ENCODE peak calls at places on chromosomes 6 and 20, in four cellular contexts. F, I, N and T are unnamed samples.

GRCh38 chr6:62400521-62401259 is 114.7 kb upstream of the KHDRBS2 start:
- DNase-seq in I (no peak), F (no peak), N (no peak), T (no peak)

GRCh38 chr6:21856096-21856825 is 262.7 kb downstream of the SOX4 start:
- DNase-seq in F (no peak), I (no peak), N (no peak), T (peak; percentile 83)

GRCh38 chr6:6751615-6752014 is 163.1 kb downstream of the LY86 start:
- DNase-seq in N (peak; percentile 32), F (no peak), I (peak; percentile 39), T (no peak)

GRCh38 chr6:149014631-149015171 is 267.9 kb downstream of the UST start:
- DNase-seq in F (peak; percentile 95), I (no peak), N (no peak), T (no peak)

GRCh38 chr6:73145690-73146089 is 79.6 kb downstream of the KHDC1L start:
- DNase-seq in I (no peak), N (no peak), F (no peak), T (no peak)

GRCh38 chr20:62117658-62118057 is 4.6 kb upstream of the LSM14B start:
- DNase-seq in N (no peak), I (no peak), F (no peak), T (no peak)

GRCh38 chr6:7615611-7616383 is 25.8 kb downstream of the SNRNP48 start:
- DNase-seq in I (peak; percentile 48), F (peak; percentile 80), N (peak; percentile 75), T (peak; percentile 87)

GRCh38 chr6:138371452-138371711 is 6.3 kb upstream of the SMIM28 start:
- DNase-seq in F (no peak), N (no peak), I (no peak), T (no peak)

GRCh38 chr6:149435919-149436586 is 36.0 kb downstream of the SUMO4 start:
- DNase-seq in I (no peak), F (no peak), N (no peak), T (no peak)

GRCh38 chr6:47153066-47153755 is 111.1 kb upstream of the ADGRF1 start:
- DNase-seq in F (peak; percentile 17), I (no peak), N (no peak), T (no peak)

GRCh38 chr20:40984496-40984895 is 44.1 kb upstream of the TOP1 start:
- DNase-seq in I (no peak), F (no peak), N (no peak), T (no peak)

GRCh38 chr6:3318821-3319540 is 60.2 kb downstream of the PSMG4 start:
- DNase-seq in N (no peak), I (no peak), F (no peak), T (no peak)

GRCh38 chr20:63178445-63178818 is 37.5 kb downstream of the YTHDF1 start:
- DNase-seq in N (no peak), F (peak; percentile 89), I (no peak), T (no peak)

GRCh38 chr20:63176448-63177133 is 39.3 kb downstream of the YTHDF1 start:
- DNase-seq in F (peak; percentile 64), N (no peak), I (no peak), T (no peak)

GRCh38 chr20:63176035-63176434 is 39.9 kb downstream of the YTHDF1 start:
- DNase-seq in I (no peak), N (peak; percentile 44), F (peak; percentile 83), T (no peak)

GRCh38 chr20:63177785-63178444 is 38.0 kb downstream of the YTHDF1 start:
- DNase-seq in F (no peak), I (no peak), N (no peak), T (no peak)

GRCh38 chr20:63177134-63177784 is 38.7 kb downstream of the YTHDF1 start:
- DNase-seq in N (peak; percentile 44), I (no peak), F (peak; percentile 70), T (no peak)
- TF ChIP-seq CTCF in N (no peak), I (no peak), F (peak; percentile 25), T (no peak)

DNA sequence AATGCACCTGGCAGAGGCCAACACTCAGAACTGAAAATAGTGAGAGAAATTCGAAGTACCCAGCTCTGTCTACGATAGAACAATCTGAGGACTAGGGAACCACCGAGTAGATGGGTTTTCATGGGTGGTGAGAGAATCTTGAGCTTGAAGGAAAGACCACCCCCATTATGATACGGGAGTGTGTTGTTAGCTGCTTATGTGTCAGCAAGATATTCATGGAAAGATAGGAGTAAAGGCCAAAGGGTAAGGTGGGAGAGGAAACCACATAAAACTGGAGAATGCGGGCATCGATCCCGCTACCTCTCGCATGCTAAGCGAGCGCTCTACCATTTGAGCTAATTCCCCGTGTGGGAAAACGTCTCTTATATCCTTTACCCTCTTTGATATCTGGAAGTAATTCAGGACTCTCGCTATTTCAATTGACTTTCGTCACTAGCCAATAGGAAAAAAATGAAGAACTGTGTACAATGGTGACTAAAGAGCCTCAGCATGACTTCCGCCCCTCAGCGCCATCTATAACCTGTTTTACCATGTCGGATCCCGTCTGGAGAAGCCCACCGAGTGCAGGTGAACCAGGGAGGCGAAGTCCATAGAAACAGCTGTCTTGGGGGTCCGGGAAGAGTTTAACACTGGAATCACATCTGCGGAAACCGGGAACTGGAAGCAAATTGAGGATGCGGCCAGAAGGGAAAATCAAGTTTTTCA is 25.0 kb upstream of the ABT1 start:
- DNase-seq in I (peak; percentile 87), N (peak; percentile 86), F (peak; percentile 89), T (peak; percentile 97)
- H3K4me3 ChIP-seq in I (peak overlapping the region; percentile 35), N (peak overlapping the region; percentile 76), F (peak overlapping the region; percentile 70), T (peak overlapping the region; percentile 90)

GRCh38 chr6:112983741-112984221 is 636.7 kb downstream of the RFPL4B start:
- DNase-seq in N (peak; percentile 28), I (no peak), F (peak; percentile 17), T (peak; percentile 49)
- TF ChIP-seq EZH2phosphoT487 in N (no peak), I (no peak), F (no peak), T (no peak)

GRCh38 chr6:112148103-112148502 is 60.7 kb downstream of the FAM229B start:
- DNase-seq in N (no peak), F (peak; percentile 29), I (no peak), T (no peak)

GRCh38 chr6:112149236-112149635 is 61.8 kb downstream of the FAM229B start:
- DNase-seq in I (no peak), N (no peak), F (no peak), T (no peak)

GRCh38 chr6:112149719-112150263 is 62.4 kb downstream of the FAM229B start:
- DNase-seq in N (peak; percentile 28), F (no peak), I (no peak), T (no peak)

GRCh38 chr6:112153926-112154621 is 66.7 kb downstream of the FAM229B start:
- DNase-seq in N (no peak), I (no peak), F (no peak), T (peak; percentile 48)

DNA sequence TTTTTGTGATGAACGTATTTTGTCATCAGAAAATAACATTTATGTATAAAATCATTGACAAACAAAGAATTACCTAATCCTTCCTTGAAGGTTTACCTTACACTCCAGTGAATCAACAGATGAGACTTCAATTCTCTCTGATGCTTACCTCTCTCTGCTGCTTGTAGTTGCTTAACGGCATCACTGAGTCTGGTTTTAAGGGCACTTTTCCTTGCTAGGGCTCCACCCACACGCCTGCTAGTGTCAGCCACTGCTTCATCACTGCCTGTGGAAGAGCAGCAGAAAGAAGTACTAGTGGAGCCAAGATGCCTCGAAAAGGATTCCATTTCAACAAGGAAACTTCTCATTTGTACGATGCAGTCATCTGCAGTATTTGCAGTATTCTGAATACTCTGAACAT is 63.0 kb downstream of the FAM229B start:
- DNase-seq in N (peak; percentile 15), I (no peak), F (no peak), T (no peak)
- TF ChIP-seq CTCF in N (no peak), I (no peak), F (no peak), T (no peak)